ENCODE peak calls at places on chromosome 10, in eight cellular contexts. L is GM23248; E is lower lobe of right lung; I is tibial nerve; J is lung; R is naive thymus-derived CD4-positive, alpha-beta T cell; D is effector memory CD4-positive, alpha-beta T cell; G is PC-3. V is an unnamed sample.

GRCh38 chr10:983401-983800 is 4.8 kb upstream of the GTPBP4 start:
- DNase-seq in G (no peak), D (no peak), E (no peak), J (no peak), I (no peak), R (no peak), L (no peak), V (no peak)

GRCh38 chr10:15856328-15857000 is 3.8 kb downstream of the MINDY3 start:
- DNase-seq in R (no peak), J (no peak), I (no peak), L (peak; percentile 36), G (peak; percentile 39), E (no peak), D (no peak), V (no peak)

GRCh38 chr10:71433116-71433982 is 36.6 kb downstream of the CDH23 start:
- DNase-seq in J (no peak), R (no peak), E (no peak), I (no peak), G (no peak), D (no peak), L (no peak), V (no peak)

GRCh38 chr10:34739915-34740314 is 75.2 kb downstream of the PARD3 start:
- DNase-seq in L (peak; percentile 73), R (no peak), J (peak; percentile 35), E (peak; percentile 50), I (no peak), G (no peak), D (no peak), V (peak; percentile 46)

GRCh38 chr10:78458983-78459638 is 425.4 kb downstream of the RPS24 start:
- DNase-seq in J (no peak), E (no peak), L (peak; percentile 61), R (no peak), D (no peak), G (peak; percentile 100), I (no peak), V (no peak)

GRCh38 chr10:85611746-85612377 is 754.7 kb downstream of the GRID1 start:
- DNase-seq in E (no peak), G (no peak), J (no peak), R (no peak), L (no peak), D (no peak), I (no peak), V (no peak)

GRCh38 chr10:79927111-79927828 is 21.6 kb downstream of the SFTPD start:
- DNase-seq in R (no peak), D (no peak), I (no peak), J (peak; percentile 48), G (no peak), L (no peak), E (peak; percentile 67), V (no peak)

GRCh38 chr10:23403719-23404118 is 35.2 kb upstream of the OTUD1 start:
- DNase-seq in L (no peak), I (no peak), E (no peak), D (no peak), R (no peak), G (no peak), J (no peak), V (no peak)

GRCh38 chr10:83527934-83528333 is 611.4 kb upstream of the GHITM start:
- DNase-seq in J (no peak), R (no peak), D (no peak), I (no peak), L (no peak), G (no peak), E (no peak), V (no peak)

GRCh38 chr10:29784175-29784773 is 149.5 kb upstream of the SVIL start:
- DNase-seq in I (peak; percentile 17), R (no peak), E (no peak), G (peak; percentile 98), L (peak; percentile 99), J (peak; percentile 56), D (no peak), V (no peak)

GRCh38 chr10:18312385-18313145 is 172.3 kb downstream of the CACNB2 start:
- DNase-seq in R (no peak), L (peak; percentile 77), D (no peak), J (no peak), G (peak; percentile 30), E (no peak), I (no peak), V (no peak)

GRCh38 chr10:3364768-3365480 is 192.3 kb upstream of the PITRM1 start:
- DNase-seq in J (no peak), G (no peak), D (no peak), R (no peak), E (no peak), L (no peak), I (no peak), V (peak; percentile 45)

GRCh38 chr10:44385726-44386438 is 985 bp upstream of the CXCL12 start:
- DNase-seq in D (no peak), E (no peak), L (peak; percentile 28), I (peak; percentile 27), R (no peak), G (no peak), J (no peak), V (no peak)

GRCh38 chr10:104045151-104046089 is 40.3 kb downstream of the COL17A1 start:
- DNase-seq in J (peak; percentile 59), I (no peak), G (peak; percentile 80), E (no peak), R (no peak), L (peak; percentile 89), D (no peak), V (no peak)

GRCh38 chr10:102546606-102547310 is 43.0 kb downstream of the SUFU start:
- DNase-seq in J (no peak), E (no peak), I (no peak), L (peak; percentile 87), G (no peak), D (no peak), R (no peak), V (no peak)

GRCh38 chr10:4093438-4093837 is 308.4 kb upstream of the KLF6 start:
- DNase-seq in G (peak; percentile 3), L (peak; percentile 13), J (no peak), D (no peak), R (no peak), I (no peak), E (no peak), V (no peak)

GRCh38 chr10:12965571-12965970 is 35.9 kb downstream of the CCDC3 start:
- DNase-seq in D (no peak), L (peak; percentile 11), J (no peak), I (no peak), R (no peak), G (peak; percentile 62), E (no peak), V (no peak)

GRCh38 chr10:99084161-99084560 is 151.5 kb downstream of the HPSE2 start:
- DNase-seq in R (no peak), I (no peak), E (no peak), J (no peak), G (no peak), D (no peak), L (no peak), V (no peak)

GRCh38 chr10:120688928-120689327 is 162.2 kb upstream of the WDR11 start:
- DNase-seq in R (no peak), E (no peak), J (no peak), L (peak; percentile 12), I (no peak), G (no peak), D (no peak), V (no peak)

GRCh38 chr10:33241351-33241750 is 93.1 kb downstream of the NRP1 start:
- DNase-seq in J (no peak), D (no peak), L (peak; percentile 39), I (no peak), E (no peak), R (no peak), G (no peak), V (no peak)

GRCh38 chr10:120987359-120987758 is 136.2 kb downstream of the WDR11 start:
- DNase-seq in R (no peak), J (no peak), L (no peak), G (no peak), E (no peak), I (no peak), D (no peak), V (no peak)

GRCh38 chr10:29621161-29621560 is 13.6 kb downstream of the SVIL start:
- DNase-seq in D (no peak), I (no peak), E (no peak), J (no peak), G (no peak), L (peak; percentile 82), R (no peak), V (no peak)

DNA sequence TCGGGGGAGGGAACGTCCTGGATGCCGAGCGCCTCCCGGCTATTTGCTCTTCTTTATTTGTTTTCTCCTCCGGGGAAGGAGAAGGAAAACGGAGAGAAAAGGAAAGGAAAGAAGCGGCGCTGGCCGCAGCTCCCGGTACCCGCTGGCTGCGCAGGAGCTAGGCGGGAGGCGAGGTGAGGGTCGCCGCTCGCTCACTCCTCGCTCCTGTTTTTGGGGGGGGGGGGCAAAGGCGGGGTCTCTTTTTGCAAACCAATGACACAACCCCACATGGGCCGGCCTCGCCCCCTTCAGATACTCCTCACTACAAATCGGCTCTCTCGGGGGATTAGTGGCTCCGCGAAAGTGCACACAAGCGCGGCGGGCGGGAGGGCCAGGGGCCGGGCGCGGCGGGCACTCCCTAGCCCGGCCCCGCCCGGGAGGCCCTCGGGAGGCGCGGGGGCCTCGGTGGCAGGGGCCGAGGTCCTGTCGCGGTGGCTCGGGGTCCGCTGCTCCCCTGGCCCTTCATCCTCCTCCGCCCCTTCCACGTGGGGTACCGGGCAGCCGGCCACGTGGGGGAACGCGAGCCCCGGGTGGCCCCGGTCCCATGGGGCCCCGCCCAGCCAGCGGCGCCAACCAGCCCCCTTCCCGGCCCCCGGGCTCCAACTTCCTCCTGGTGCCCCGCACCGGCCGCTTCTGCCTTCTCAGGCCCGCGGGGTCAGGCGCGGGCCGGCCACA is 650 bp upstream of the CTBP2 start:
- DNase-seq in I (no peak), J (peak; percentile 73), R (no peak), D (no peak), L (peak; percentile 88), E (peak; percentile 89), G (peak; percentile 78), V (peak; percentile 82)
- H3K9me3 ChIP-seq in I (no peaks in the 10 kb centered on the region), J (no peaks in the 10 kb centered on the region), R (no peaks in the 10 kb centered on the region), D (no peaks in the 10 kb centered on the region), L (no peaks in the 10 kb centered on the region), E (no peaks in the 10 kb centered on the region), G (no peaks in the 10 kb centered on the region), V (no peaks in the 10 kb centered on the region)

GRCh38 chr10:87626422-87626892 is 33.2 kb upstream of the PAPSS2 start:
- DNase-seq in E (peak; percentile 67), J (peak; percentile 76), G (no peak), R (no peak), L (no peak), I (no peak), D (no peak), V (no peak)
- H3K4me1 ChIP-seq in E (no peaks in the 10 kb centered on the region), J (no peaks in the 10 kb centered on the region), G (peaks cover 12% of the 10 kb centered on the region), R (no peaks in the 10 kb centered on the region), L (no peaks in the 10 kb centered on the region), I (no peaks in the 10 kb centered on the region), D (no peaks in the 10 kb centered on the region), V (peaks cover 7% of the 10 kb centered on the region)

DNA sequence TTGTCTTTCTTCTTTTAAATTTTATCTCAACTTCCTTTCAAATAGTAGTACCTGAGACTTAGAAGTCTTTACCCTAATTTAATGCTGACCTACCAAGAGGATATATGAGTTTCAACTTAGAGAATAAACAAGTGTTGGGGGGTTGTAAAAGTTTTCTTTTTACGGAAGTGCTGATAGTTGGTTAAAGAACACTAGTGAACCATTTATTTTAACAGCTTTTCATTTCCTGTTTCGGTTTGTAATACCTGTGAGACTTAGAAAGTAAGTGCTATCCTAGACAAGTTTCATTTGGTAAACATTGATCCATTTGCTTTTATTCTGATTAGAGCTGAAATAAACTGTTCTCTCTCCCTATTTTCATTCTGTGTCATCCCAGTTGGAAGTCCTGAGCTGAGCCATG is 683.1 kb upstream of the SORCS1 start:
- DNase-seq in L (no peak), I (no peak), E (no peak), G (no peak), J (no peak), D (no peak), R (no peak), V (no peak)
- H3K9me3 ChIP-seq in L (no peaks in the 10 kb centered on the region), I (no peaks in the 10 kb centered on the region), E (no peaks in the 10 kb centered on the region), G (no peaks in the 10 kb centered on the region), J (no peaks in the 10 kb centered on the region), D (peaks cover 4% of the 10 kb centered on the region), R (no peaks in the 10 kb centered on the region), V (no peaks in the 10 kb centered on the region)

GRCh38 chr10:118307768-118308347 is 34.3 kb downstream of the FAM204A start:
- DNase-seq in L (no peak), J (no peak), R (no peak), G (no peak), I (no peak), D (no peak), E (no peak), V (no peak)
- H3K4me1 ChIP-seq in L (peaks cover 9% of the 10 kb centered on the region), J (no peaks in the 10 kb centered on the region), R (no peaks in the 10 kb centered on the region), G (peaks cover 23% of the 10 kb centered on the region), I (no peaks in the 10 kb centered on the region), D (no peaks in the 10 kb centered on the region), E (no peaks in the 10 kb centered on the region), V (no peaks in the 10 kb centered on the region)

V was measured in mucosa of descending colon.